ENCODE peak calls at places on chromosomes 4 and X, in seven cellular contexts. Y is tibial artery, Q is ureter, H is fibroblast of lung, M is GM12864, G is adrenal gland, P is H9. B is an unnamed sample.

GRCh38 chr4:184471872-184472539 is 2.3 kb downstream of the IRF2 start:
- DNase-seq in Q (no peak), G (no peak), Y (no peak), M (peak), P (no peak), H (peak), B (no peak)

GRCh38 chr4:140705625-140706275 is 50.4 kb downstream of the TBC1D9 start:
- DNase-seq in M (no peak), Q (no peak), H (no peak), Y (no peak), G (no peak), P (no peak), B (no peak)

GRCh38 chr4:92106816-92107215 is 196.9 kb upstream of the GRID2 start:
- DNase-seq in M (no peak), Q (no peak), P (no peak), Y (no peak), H (no peak), G (no peak), B (no peak)

GRCh38 chr4:37453361-37454262 is 209.1 kb downstream of the NWD2 start:
- DNase-seq in M (no peak), G (peak), P (peak), Q (peak), H (peak), Y (peak), B (peak)

GRCh38 chr4:36208884-36209473 is 35.3 kb downstream of the ARAP2 start:
- DNase-seq in P (no peak), Q (no peak), G (no peak), H (no peak), M (no peak), Y (no peak), B (no peak)

GRCh38 chr4:23789765-23790164 is 100.1 kb downstream of the PPARGC1A start:
- DNase-seq in Q (no peak), M (no peak), G (peak), Y (peak), H (peak), P (no peak), B (no peak)

GRCh38 chr4:24988776-24989175 is 42.0 kb downstream of the LGI2 start:
- DNase-seq in Y (no peak), Q (no peak), H (peak), G (no peak), M (no peak), P (peak), B (peak)

GRCh38 chr4:145944886-145945285 is 6.3 kb upstream of the ZNF827 start:
- DNase-seq in P (no peak), Y (no peak), Q (no peak), H (no peak), G (no peak), M (no peak), B (no peak)

GRCh38 chr4:159946983-159947645 is 844.2 kb downstream of the RAPGEF2 start:
- DNase-seq in G (no peak), Y (no peak), H (peak), P (no peak), M (peak), Q (no peak), B (peak)

GRCh38 chr4:48653217-48654014 is 126.7 kb downstream of the FRYL start:
- DNase-seq in Y (peak), H (peak), Q (peak), M (no peak), P (no peak), G (peak), B (peak)

GRCh38 chr4:109046549-109047171 is 255.8 kb downstream of the COL25A1 start:
- DNase-seq in Y (no peak), Q (no peak), P (no peak), H (peak), M (no peak), G (peak), B (no peak)

GRCh38 chr4:73208376-73208775 is 50.2 kb downstream of the ANKRD17 start:
- DNase-seq in P (no peak), Q (no peak), Y (no peak), M (no peak), G (no peak), H (peak), B (no peak)

GRCh38 chr4:150501019-150501727 is 80.8 kb upstream of the MAB21L2 start:
- DNase-seq in P (no peak), Y (no peak), G (no peak), H (peak), Q (no peak), M (no peak), B (no peak)

GRCh38 chr4:142846105-142846728 is at the start of gene INPP4B:
- DNase-seq in P (peak), M (no peak), H (peak), G (peak), Y (peak), Q (peak), B (peak)

GRCh38 chr4:24582235-24582863 is 2.0 kb downstream of the DHX15 start:
- DNase-seq in Y (no peak), P (no peak), H (no peak), G (no peak), Q (no peak), M (no peak), B (no peak)

GRCh38 chrX:64642482-64642881 is 247.2 kb upstream of the MTMR8 start:
- DNase-seq in Q (no peak), P (no peak), Y (no peak), M (no peak), H (no peak), G (no peak), B (peak)

GRCh38 chr4:185165605-185166063 is 22.6 kb downstream of the SLC25A4 start:
- DNase-seq in Q (no peak), G (no peak), M (no peak), P (no peak), Y (no peak), H (peak), B (no peak)

GRCh38 chrX:84187501-84188319 is at the start of gene RPS6KA6:
- DNase-seq in M (no peak), Y (peak), P (peak), H (peak), Q (peak), G (peak), B (peak)

GRCh38 chrX:136295380-136295779 is 5.4 kb upstream of the ADGRG4 start:
- DNase-seq in Y (no peak), H (no peak), G (no peak), P (no peak), Q (no peak), M (no peak), B (no peak)

GRCh38 chr4:84971319-84971932 is 4.9 kb upstream of the WDFY3 start:
- DNase-seq in P (no peak), Y (no peak), M (no peak), H (peak), G (no peak), Q (no peak), B (peak)

GRCh38 chr4:81237791-81238190 is 22.8 kb upstream of the PRKG2 start:
- DNase-seq in P (no peak), H (no peak), M (no peak), Y (no peak), Q (no peak), G (no peak), B (no peak)

GRCh38 chr4:7021355-7021754 is 21.8 kb upstream of the TADA2B start:
- DNase-seq in Y (no peak), M (no peak), P (no peak), H (no peak), Q (no peak), G (no peak), B (no peak)

GRCh38 chr4:154137320-154137905 is 348.5 kb upstream of the SFRP2 start:
- DNase-seq in Y (no peak), G (no peak), P (peak), M (no peak), H (no peak), Q (no peak), B (peak)

GRCh38 chr4:125105561-125105960 is 209.2 kb upstream of the FAT4 start:
- DNase-seq in P (no peak), Q (no peak), H (peak), Y (no peak), G (no peak), M (no peak), B (no peak)

GRCh38 chr4:48815483-48815882 is 15.4 kb upstream of the OCIAD1 start:
- DNase-seq in Y (no peak), H (no peak), Q (no peak), M (no peak), P (no peak), G (no peak), B (no peak)

GRCh38 chr4:69064391-69064790 is 31.9 kb upstream of the UGT2B7 start:
- DNase-seq in H (no peak), Y (no peak), G (no peak), P (no peak), Q (no peak), M (no peak), B (no peak)

GRCh38 chr4:17276821-17277220 is 235.1 kb downstream of the QDPR start:
- DNase-seq in M (no peak), Q (peak), G (no peak), H (peak), Y (peak), P (no peak), B (no peak)

GRCh38 chrX:74535211-74535621 is 79.2 kb downstream of the RLIM start:
- DNase-seq in Y (peak), G (peak), P (peak), H (peak), M (no peak), Q (no peak), B (peak)

GRCh38 chr4:142959156-142959555 is 113.1 kb upstream of the INPP4B start:
- DNase-seq in P (no peak), H (peak), M (no peak), Y (no peak), G (no peak), Q (no peak), B (peak)

GRCh38 chr4:54359919-54360650 is 131.0 kb downstream of the PDGFRA start:
- DNase-seq in M (no peak), G (no peak), H (no peak), P (no peak), Y (no peak), Q (no peak), B (no peak)

GRCh38 chr4:151670843-151671242 is 90.0 kb downstream of the GATB start:
- DNase-seq in P (no peak), G (no peak), Y (no peak), Q (no peak), H (no peak), M (no peak), B (no peak)

GRCh38 chrX:107849747-107850478 is 24.2 kb downstream of the MID2 start:
- DNase-seq in P (peak), M (no peak), H (peak), G (peak), Y (no peak), Q (no peak), B (peak)

GRCh38 chrX:45200741-45201234 is at the start of gene DIPK2B:
- DNase-seq in H (no peak), Q (no peak), M (no peak), Y (no peak), P (no peak), G (peak), B (no peak)

GRCh38 chrX:94204524-94204923 is 530.5 kb downstream of the FAM133A start:
- DNase-seq in P (no peak), Y (no peak), Q (no peak), M (no peak), G (no peak), H (no peak), B (peak)

GRCh38 chrX:134760671-134761070 is 102.4 kb upstream of the PLAC1 start:
- DNase-seq in H (no peak), P (no peak), M (no peak), Y (no peak), G (no peak), Q (no peak), B (no peak)

GRCh38 chr4:95537181-95537580 is 11.6 kb downstream of the UNC5C start:
- DNase-seq in G (no peak), P (no peak), Q (no peak), M (no peak), Y (no peak), H (no peak), B (no peak)

GRCh38 chrX:67520671-67521070 is 23.1 kb upstream of the AR start:
- DNase-seq in P (no peak), Y (no peak), G (no peak), Q (no peak), H (no peak), M (no peak), B (peak)